ENCODE peak calls at places on chromosomes 13 and 19, in eight cellular contexts. E is cardiac muscle cell, L is H54, I is WTC11, Z is osteocyte, V is Karpas-422, P is HTR-8/SVneo, G is left ventricle myocardium inferior. J is an unnamed sample.

GRCh38 chr13:110520431-110521295 is 40.9 kb downstream of the RAB20 start:
- DNase-seq in E (no peak), L (no peak), I (no peak), Z (no peak), V (no peak), P (no peak), G (peak; percentile 73), J (peak; percentile 94)

GRCh38 chr13:111844682-111845081 is 222.3 kb upstream of the SOX1 start:
- DNase-seq in E (no peak), L (no peak), I (no peak), Z (no peak), V (no peak), P (no peak), G (no peak), J (peak; percentile 24)

GRCh38 chr13:76965759-76966421 is 17.6 kb downstream of the ACOD1 start:
- DNase-seq in E (no peak), L (no peak), I (no peak), Z (peak; percentile 89), V (no peak), P (no peak), G (peak; percentile 55), J (no peak)

GRCh38 chr13:113784645-113785024 is 25.6 kb downstream of the TMEM255B start:
- DNase-seq in E (no peak), L (no peak), I (no peak), Z (no peak), V (no peak), P (no peak), G (no peak), J (no peak)

GRCh38 chr19:18596752-18597157 is 8.2 kb downstream of the REX1BD start:
- DNase-seq in E (peak; percentile 63), L (peak; percentile 76), I (peak; percentile 90), Z (no peak), V (no peak), P (no peak), G (peak; percentile 53), J (no peak)

GRCh38 chr13:49084961-49085360 is 109.2 kb downstream of the FNDC3A start:
- DNase-seq in E (no peak), L (no peak), I (no peak), Z (no peak), V (no peak), P (no peak), G (no peak), J (no peak)

GRCh38 chr19:11425719-11426457 is 6.8 kb upstream of the RGL3 start:
- DNase-seq in E (no peak), L (no peak), I (peak; percentile 76), Z (no peak), V (no peak), P (no peak), G (no peak), J (no peak)

GRCh38 chr13:74443623-74444022 is 309.4 kb upstream of the KLF12 start:
- DNase-seq in E (no peak), L (peak; percentile 13), I (no peak), Z (no peak), V (no peak), P (peak; percentile 17), G (no peak), J (no peak)

GRCh38 chr13:42215578-42216421 is 56.2 kb upstream of the AKAP11 start:
- DNase-seq in E (peak; percentile 53), L (no peak), I (peak; percentile 42), Z (no peak), V (peak; percentile 70), P (peak; percentile 25), G (no peak), J (no peak)

GRCh38 chr19:21023901-21024300 is 3.4 kb downstream of the ZNF430 start:
- DNase-seq in E (no peak), L (no peak), I (no peak), Z (no peak), V (no peak), P (no peak), G (no peak), J (no peak)

GRCh38 chr13:45396548-45397095 is 21.6 kb downstream of the SLC25A30 start:
- DNase-seq in E (no peak), L (no peak), I (no peak), Z (no peak), V (no peak), P (no peak), G (no peak), J (no peak)

GRCh38 chr13:26019881-26020535 is 31.8 kb downstream of the SHISA2 start:
- DNase-seq in E (no peak), L (no peak), I (no peak), Z (no peak), V (no peak), P (peak; percentile 32), G (no peak), J (no peak)

GRCh38 chr13:94195715-94196114 is 283.8 kb downstream of the DCT start:
- DNase-seq in E (peak; percentile 13), L (peak; percentile 30), I (no peak), Z (no peak), V (no peak), P (peak; percentile 12), G (no peak), J (no peak)

GRCh38 chr13:57017357-57017756 is 123.4 kb upstream of the PRR20A start:
- DNase-seq in E (no peak), L (no peak), I (no peak), Z (no peak), V (no peak), P (no peak), G (no peak), J (no peak)

GRCh38 chr13:88068975-88069374 is 397.8 kb downstream of the SLITRK5 start:
- DNase-seq in E (peak; percentile 2), L (no peak), I (peak; percentile 79), Z (no peak), V (peak; percentile 57), P (no peak), G (no peak), J (no peak)

GRCh38 chr19:17487240-17488121 is 17.2 kb downstream of the SLC27A1 start:
- DNase-seq in E (no peak), L (no peak), I (no peak), Z (no peak), V (peak; percentile 39), P (no peak), G (no peak), J (no peak)

GRCh38 chr19:23481043-23481442 is 85.8 kb upstream of the ZNF91 start:
- DNase-seq in E (no peak), L (no peak), I (no peak), Z (no peak), V (no peak), P (no peak), G (no peak), J (no peak)

GRCh38 chr13:113397606-113398425 is 33.9 kb upstream of the GRTP1 start:
- DNase-seq in E (peak; percentile 42), L (no peak), I (peak; percentile 9), Z (no peak), V (peak; percentile 54), P (no peak), G (no peak), J (no peak)

J was measured in esophagus muscularis mucosa.